ENCODE peak calls at places on chromosome 10, in six cellular contexts. I is cardiac muscle cell; K is CD4-positive, alpha-beta T cell; T is fibroblast of mammary gland; H is OCI-LY7; J is fibroblast of pulmonary artery. C is an unnamed sample.

GRCh38 chr10:90857635-90858488 is at the start of gene HTR7:
- DNase-seq in I (peak; percentile 73), K (peak; percentile 62), T (peak; percentile 33), H (peak; percentile 28), J (peak; percentile 47), C (no peak)

GRCh38 chr10:130338588-130339070 is 202.4 kb downstream of the GLRX3 start:
- DNase-seq in I (no peak), K (no peak), T (no peak), H (no peak), J (no peak), C (no peak)

GRCh38 chr10:88389456-88389855 is 193.7 kb downstream of the RNLS start:
- DNase-seq in I (peak; percentile 49), K (no peak), T (peak; percentile 76), H (peak; percentile 77), J (peak; percentile 82), C (peak; percentile 54)

GRCh38 chr10:43871004-43871439 is 222.3 kb upstream of the ZNF32 start:
- DNase-seq in I (no peak), K (no peak), T (no peak), H (no peak), J (no peak), C (no peak)

GRCh38 chr10:13984647-13985155 is 346.0 kb downstream of the FRMD4A start:
- DNase-seq in I (no peak), K (no peak), T (peak; percentile 99), H (no peak), J (peak; percentile 87), C (peak; percentile 99)

GRCh38 chr10:42969147-42969546 is 107.7 kb upstream of the RET start:
- DNase-seq in I (no peak), K (no peak), T (no peak), H (no peak), J (no peak), C (no peak)

GRCh38 chr10:86664370-86665217 is 3.7 kb upstream of the LDB3 start:
- DNase-seq in I (peak; percentile 95), K (no peak), T (no peak), H (no peak), J (no peak), C (no peak)

GRCh38 chr10:120969219-120969645 is 118.1 kb downstream of the WDR11 start:
- DNase-seq in I (no peak), K (no peak), T (no peak), H (no peak), J (no peak), C (peak; percentile 77)

GRCh38 chr10:48943096-48943495 is 3.5 kb upstream of the LRRC18 start:
- DNase-seq in I (no peak), K (no peak), T (no peak), H (no peak), J (no peak), C (no peak)

GRCh38 chr10:11454958-11455566 is 156.4 kb downstream of the USP6NL start:
- DNase-seq in I (no peak), K (no peak), T (no peak), H (no peak), J (no peak), C (no peak)

GRCh38 chr10:76036410-76036940 is 605.1 kb downstream of the LRMDA start:
- DNase-seq in I (peak; percentile 68), K (peak; percentile 22), T (peak; percentile 70), H (peak; percentile 23), J (peak; percentile 76), C (peak; percentile 50)

GRCh38 chr10:79266092-79266491 is 81.2 kb upstream of the PPIF start:
- DNase-seq in I (no peak), K (no peak), T (peak; percentile 27), H (no peak), J (peak; percentile 16), C (peak; percentile 37)

GRCh38 chr10:5895804-5896203 is 5.8 kb downstream of the FBH1 start:
- DNase-seq in I (no peak), K (no peak), T (no peak), H (peak; percentile 61), J (no peak), C (no peak)

GRCh38 chr10:109933984-109934565 is 10.8 kb upstream of the XPNPEP1 start:
- DNase-seq in I (no peak), K (peak; percentile 53), T (peak; percentile 48), H (no peak), J (no peak), C (no peak)

GRCh38 chr10:124579003-124579384 is 117.4 kb downstream of the LHPP start:
- DNase-seq in I (no peak), K (no peak), T (peak; percentile 68), H (no peak), J (no peak), C (peak; percentile 92)

GRCh38 chr10:44071479-44071878 is 313.4 kb downstream of the CXCL12 start:
- DNase-seq in I (no peak), K (no peak), T (peak; percentile 81), H (no peak), J (peak; percentile 79), C (no peak)

GRCh38 chr10:29634764-29635625 is at the start of gene SVIL:
- DNase-seq in I (peak; percentile 96), K (no peak), T (peak; percentile 83), H (no peak), J (peak; percentile 79), C (peak; percentile 97)

GRCh38 chr10:20489961-20490360 is 407.1 kb downstream of the NEBL start:
- DNase-seq in I (no peak), K (no peak), T (no peak), H (no peak), J (no peak), C (no peak)

GRCh38 chr10:8520382-8520781 is 465.9 kb downstream of the GATA3 start:
- DNase-seq in I (no peak), K (no peak), T (no peak), H (no peak), J (no peak), C (no peak)
- TF ChIP-seq CTCF in I (no peak), K (no peak), T (no peak), H (peak; percentile 26), J (no peak), C (peak; percentile 22)

DNA sequence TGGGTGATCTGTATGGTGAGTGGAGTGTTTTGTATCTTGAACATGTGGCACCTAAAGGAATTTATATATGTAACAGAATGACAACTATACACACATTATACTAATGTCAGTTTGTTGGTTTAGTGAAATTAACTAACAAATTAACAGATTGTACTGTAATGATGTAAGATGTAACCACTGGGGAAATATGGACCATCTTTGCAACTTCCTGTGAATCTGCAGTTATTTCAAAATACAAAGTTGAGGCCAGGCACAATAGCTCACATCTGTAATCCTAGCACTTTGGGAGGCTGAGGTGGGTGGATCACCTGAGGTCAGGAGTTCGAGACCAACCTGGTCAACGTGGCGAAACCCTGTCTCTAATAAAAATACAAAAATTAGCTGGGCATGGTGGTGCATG is 13.5 kb downstream of the WDR37 start:
- DNase-seq in I (no peak), K (no peak), T (no peak), H (no peak), J (no peak), C (no peak)
- TF ChIP-seq CTCF in I (no peak), K (no peak), T (no peak), H (no peak), J (no peak), C (no peak)

GRCh38 chr10:102643346-102644065 is 773 bp upstream of the TRIM8 start:
- DNase-seq in I (peak; percentile 75), K (peak; percentile 29), T (peak; percentile 69), H (peak; percentile 70), J (peak; percentile 86), C (peak; percentile 39)
- TF ChIP-seq CTCF in I (no peak), K (no peak), T (no peak), H (no peak), J (no peak), C (no peak)

GRCh38 chr10:69055241-69055640 is 32.7 kb upstream of the SRGN start:
- DNase-seq in I (no peak), K (no peak), T (no peak), H (no peak), J (no peak), C (no peak)

GRCh38 chr10:69057951-69058297 is 30.0 kb upstream of the SRGN start:
- DNase-seq in I (no peak), K (no peak), T (peak; percentile 34), H (no peak), J (peak; percentile 40), C (peak; percentile 40)

GRCh38 chr10:69056129-69056528 is 31.8 kb upstream of the SRGN start:
- DNase-seq in I (no peak), K (no peak), T (peak; percentile 25), H (no peak), J (no peak), C (no peak)

GRCh38 chr10:69056536-69057260 is 31.2 kb upstream of the SRGN start:
- DNase-seq in I (no peak), K (peak; percentile 23), T (no peak), H (no peak), J (no peak), C (no peak)

GRCh38 chr10:69057261-69057950 is 30.5 kb upstream of the SRGN start:
- DNase-seq in I (no peak), K (peak; percentile 10), T (no peak), H (no peak), J (no peak), C (no peak)
- TF ChIP-seq CTCF in I (no peak), K (no peak), T (no peak), H (no peak), J (no peak), C (no peak)

DNA sequence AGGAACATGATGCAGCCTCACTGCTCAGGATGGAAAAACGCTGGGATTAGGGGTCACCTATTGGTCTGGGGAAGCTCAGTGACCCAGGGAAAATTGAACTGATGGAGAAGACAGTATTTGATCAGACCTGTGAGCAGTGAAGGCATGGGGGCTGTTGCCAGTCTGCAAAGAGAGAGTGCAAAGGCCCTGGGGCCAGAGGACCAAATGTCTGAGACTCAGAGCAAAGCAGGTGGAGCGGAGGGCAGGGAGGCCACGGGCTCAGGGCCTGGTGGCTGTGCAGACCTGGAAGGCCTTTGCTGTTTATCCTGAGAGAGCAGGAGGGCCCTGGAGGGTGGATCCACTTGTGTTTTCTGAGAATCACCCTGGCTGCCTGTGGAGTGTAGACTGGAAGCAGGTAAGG is 67.1 kb downstream of the INPP5A start:
- DNase-seq in I (no peak), K (no peak), T (no peak), H (no peak), J (no peak), C (no peak)
- TF ChIP-seq CTCF in I (no peak), K (no peak), T (no peak), H (no peak), J (no peak), C (no peak)

GRCh38 chr10:73456187-73456890 is 23.0 kb upstream of the MSS51 start:
- DNase-seq in I (peak; percentile 54), K (no peak), T (no peak), H (no peak), J (no peak), C (no peak)
- TF ChIP-seq CTCF in I (no peak), K (no peak), T (no peak), H (no peak), J (no peak), C (no peak)

GRCh38 chr10:17802350-17802749 is 6.8 kb upstream of the MRC1 start:
- DNase-seq in I (no peak), K (no peak), T (no peak), H (no peak), J (no peak), C (no peak)

GRCh38 chr10:17805440-17805839 is 3.7 kb upstream of the MRC1 start:
- DNase-seq in I (no peak), K (no peak), T (no peak), H (no peak), J (no peak), C (no peak)

GRCh38 chr10:17808971-17809841 is at the start of gene MRC1:
- DNase-seq in I (no peak), K (no peak), T (no peak), H (no peak), J (no peak), C (no peak)

GRCh38 chr10:17802966-17803365 is 6.2 kb upstream of the MRC1 start:
- DNase-seq in I (no peak), K (no peak), T (peak; percentile 39), H (no peak), J (peak; percentile 77), C (peak; percentile 12)

GRCh38 chr10:17805921-17806577 is 3.1 kb upstream of the MRC1 start:
- DNase-seq in I (peak; percentile 16), K (no peak), T (no peak), H (peak; percentile 4), J (no peak), C (no peak)
- TF ChIP-seq CTCF in I (no peak), K (no peak), T (peak; percentile 7), H (peak; percentile 48), J (no peak), C (no peak)

C was measured in bronchial epithelial cell.